ENCODE peak calls at places on chromosomes 1 and 21, in seven cellular contexts. T, H, U, J, I, D and P are unnamed samples.

GRCh38 chr1:6750490-6750889 is 34.8 kb upstream of the CAMTA1 start:
- DNase-seq in T (no peak), H (no peak), U (no peak), J (no peak), I (no peak), D (no peak), P (no peak)

GRCh38 chr1:31802190-31803150 is 13.4 kb downstream of the SPOCD1 start:
- DNase-seq in T (no peak), H (no peak), U (no peak), J (no peak), I (no peak), D (no peak), P (no peak)

GRCh38 chr1:201119206-201119814 is 7.1 kb upstream of the CACNA1S start:
- DNase-seq in T (peak), H (no peak), U (peak), J (peak), I (peak), D (peak), P (peak)

GRCh38 chr1:79113836-79114235 is 107.3 kb upstream of the ADGRL4 start:
- DNase-seq in T (peak), H (no peak), U (no peak), J (no peak), I (no peak), D (no peak), P (no peak)

GRCh38 chr1:89721351-89721750 is 88.4 kb downstream of the LRRC8C start:
- DNase-seq in T (peak), H (no peak), U (no peak), J (no peak), I (no peak), D (no peak), P (peak)

GRCh38 chr1:200314085-200314750 is 95.6 kb downstream of the ZNF281 start:
- DNase-seq in T (peak), H (no peak), U (no peak), J (no peak), I (no peak), D (no peak), P (no peak)

GRCh38 chr21:33149166-33149565 is 79.2 kb downstream of the OLIG1 start:
- DNase-seq in T (no peak), H (no peak), U (no peak), J (no peak), I (no peak), D (no peak), P (no peak)

GRCh38 chr1:20491866-20492265 is 5.9 kb upstream of the CAMK2N1 start:
- DNase-seq in T (no peak), H (no peak), U (no peak), J (no peak), I (no peak), D (no peak), P (no peak)

GRCh38 chr1:246921481-246921880 is 10.3 kb downstream of the AHCTF1 start:
- DNase-seq in T (peak), H (no peak), U (no peak), J (no peak), I (no peak), D (no peak), P (no peak)

GRCh38 chr1:233725423-233725822 is 111.5 kb downstream of the KCNK1 start:
- DNase-seq in T (no peak), H (no peak), U (no peak), J (no peak), I (no peak), D (peak), P (no peak)

GRCh38 chr21:43291347-43291950 is 122.6 kb downstream of the CRYAA start:
- DNase-seq in T (no peak), H (no peak), U (no peak), J (no peak), I (no peak), D (no peak), P (no peak)

GRCh38 chr1:51750729-51751128 is 127.8 kb downstream of the NRDC start:
- DNase-seq in T (no peak), H (no peak), U (no peak), J (no peak), I (no peak), D (no peak), P (no peak)

GRCh38 chr1:39955547-39956539 is 898 bp downstream of the MFSD2A start:
- DNase-seq in T (peak), H (peak), U (peak), J (no peak), I (peak), D (peak), P (peak)